ENCODE peak calls at places on chromosomes 13 and 19, in ten cellular contexts. One of them, this sample, is unnamed.

GRCh38 chr13:72341904-72342303 is 385.5 kb downstream of the MZT1 start:
- DNase-seq in astrocyte: no peak
- DNase-seq in cardiac muscle cell: no peak
- DNase-seq in AG10803: no peak
- DNase-seq in activated B cell treated with CpG ODN at 0.5 μM for 24 hours: no peak
- DNase-seq in astrocyte of the cerebellum: no peak
- DNase-seq in cardiac fibroblast: no peak
- DNase-seq in pancreas: no peak
- DNase-seq in fibroblast of pulmonary artery: no peak
- DNase-seq in Panc1: no peak
- DNase-seq in this sample: no peak

GRCh38 chr19:9645466-9645865 is 24.4 kb upstream of the ZNF561 start:
- DNase-seq in astrocyte: no peak
- DNase-seq in cardiac muscle cell: no peak
- DNase-seq in AG10803: no peak
- DNase-seq in activated B cell treated with CpG ODN at 0.5 μM for 24 hours: no peak
- DNase-seq in astrocyte of the cerebellum: no peak
- DNase-seq in cardiac fibroblast: no peak
- DNase-seq in pancreas: no peak
- DNase-seq in fibroblast of pulmonary artery: no peak
- DNase-seq in Panc1: no peak
- DNase-seq in this sample: no peak

GRCh38 chr19:633786-634639 is 676 bp upstream of the POLRMT start:
- DNase-seq in astrocyte: peak; percentile 15
- DNase-seq in cardiac muscle cell: no peak
- DNase-seq in AG10803: no peak
- DNase-seq in activated B cell treated with CpG ODN at 0.5 μM for 24 hours: no peak
- DNase-seq in astrocyte of the cerebellum: no peak
- DNase-seq in cardiac fibroblast: no peak
- DNase-seq in pancreas: no peak
- DNase-seq in fibroblast of pulmonary artery: no peak
- DNase-seq in Panc1: no peak
- DNase-seq in this sample: no peak

GRCh38 chr19:4730740-4731171 is 7.1 kb upstream of the DPP9 start:
- DNase-seq in astrocyte: no peak
- DNase-seq in cardiac muscle cell: no peak
- DNase-seq in AG10803: no peak
- DNase-seq in activated B cell treated with CpG ODN at 0.5 μM for 24 hours: peak; percentile 42
- DNase-seq in astrocyte of the cerebellum: no peak
- DNase-seq in cardiac fibroblast: peak; percentile 23
- DNase-seq in pancreas: no peak
- DNase-seq in fibroblast of pulmonary artery: no peak
- DNase-seq in Panc1: no peak
- DNase-seq in this sample: no peak

GRCh38 chr19:15091918-15092753 is 10.1 kb downstream of the OR1I1 start:
- DNase-seq in astrocyte: peak; percentile 23
- DNase-seq in cardiac muscle cell: peak; percentile 73
- DNase-seq in AG10803: peak; percentile 64
- DNase-seq in activated B cell treated with CpG ODN at 0.5 μM for 24 hours: no peak
- DNase-seq in astrocyte of the cerebellum: peak; percentile 69
- DNase-seq in cardiac fibroblast: peak; percentile 84
- DNase-seq in pancreas: peak; percentile 83
- DNase-seq in fibroblast of pulmonary artery: peak; percentile 82
- DNase-seq in Panc1: no peak
- DNase-seq in this sample: no peak

GRCh38 chr13:40155176-40155575 is 499.7 kb downstream of the COG6 start:
- DNase-seq in astrocyte: no peak
- DNase-seq in cardiac muscle cell: no peak
- DNase-seq in AG10803: no peak
- DNase-seq in activated B cell treated with CpG ODN at 0.5 μM for 24 hours: no peak
- DNase-seq in astrocyte of the cerebellum: no peak
- DNase-seq in cardiac fibroblast: no peak
- DNase-seq in pancreas: no peak
- DNase-seq in fibroblast of pulmonary artery: no peak
- DNase-seq in Panc1: no peak
- DNase-seq in this sample: no peak

GRCh38 chr13:23380534-23380933 is 53.0 kb downstream of the SACS start:
- DNase-seq in astrocyte: no peak
- DNase-seq in cardiac muscle cell: no peak
- DNase-seq in AG10803: peak; percentile 62
- DNase-seq in activated B cell treated with CpG ODN at 0.5 μM for 24 hours: no peak
- DNase-seq in astrocyte of the cerebellum: no peak
- DNase-seq in cardiac fibroblast: peak; percentile 45
- DNase-seq in pancreas: no peak
- DNase-seq in fibroblast of pulmonary artery: peak; percentile 58
- DNase-seq in Panc1: no peak
- DNase-seq in this sample: no peak

GRCh38 chr13:24834902-24835510 is 71.0 kb downstream of the RNF17 start:
- DNase-seq in astrocyte: no peak
- DNase-seq in cardiac muscle cell: no peak
- DNase-seq in AG10803: no peak
- DNase-seq in activated B cell treated with CpG ODN at 0.5 μM for 24 hours: no peak
- DNase-seq in astrocyte of the cerebellum: no peak
- DNase-seq in cardiac fibroblast: no peak
- DNase-seq in pancreas: no peak
- DNase-seq in fibroblast of pulmonary artery: no peak
- DNase-seq in Panc1: no peak
- DNase-seq in this sample: no peak

GRCh38 chr19:20167020-20167644 is at the start of gene ZNF486:
- DNase-seq in astrocyte: peak; percentile 89
- DNase-seq in cardiac muscle cell: peak; percentile 98
- DNase-seq in AG10803: peak; percentile 94
- DNase-seq in activated B cell treated with CpG ODN at 0.5 μM for 24 hours: peak; percentile 80
- DNase-seq in astrocyte of the cerebellum: peak; percentile 87
- DNase-seq in cardiac fibroblast: peak; percentile 96
- DNase-seq in pancreas: peak; percentile 95
- DNase-seq in fibroblast of pulmonary artery: peak; percentile 96
- DNase-seq in Panc1: peak; percentile 72
- DNase-seq in this sample: peak; percentile 97

GRCh38 chr13:47846886-47847285 is 154.2 kb downstream of the SUCLA2 start:
- DNase-seq in astrocyte: no peak
- DNase-seq in cardiac muscle cell: no peak
- DNase-seq in AG10803: no peak
- DNase-seq in activated B cell treated with CpG ODN at 0.5 μM for 24 hours: no peak
- DNase-seq in astrocyte of the cerebellum: no peak
- DNase-seq in cardiac fibroblast: no peak
- DNase-seq in pancreas: no peak
- DNase-seq in fibroblast of pulmonary artery: no peak
- DNase-seq in Panc1: no peak
- DNase-seq in this sample: no peak

GRCh38 chr13:59846845-59847620 is 316.7 kb downstream of the DIAPH3 start:
- DNase-seq in astrocyte: no peak
- DNase-seq in cardiac muscle cell: no peak
- DNase-seq in AG10803: no peak
- DNase-seq in activated B cell treated with CpG ODN at 0.5 μM for 24 hours: no peak
- DNase-seq in astrocyte of the cerebellum: no peak
- DNase-seq in cardiac fibroblast: no peak
- DNase-seq in pancreas: no peak
- DNase-seq in fibroblast of pulmonary artery: no peak
- DNase-seq in Panc1: no peak
- DNase-seq in this sample: no peak

GRCh38 chr19:34274827-34275625 is 20.7 kb downstream of the GARRE1 start:
- DNase-seq in astrocyte: peak; percentile 97
- DNase-seq in cardiac muscle cell: no peak
- DNase-seq in AG10803: peak; percentile 98
- DNase-seq in activated B cell treated with CpG ODN at 0.5 μM for 24 hours: no peak
- DNase-seq in astrocyte of the cerebellum: peak; percentile 90
- DNase-seq in cardiac fibroblast: peak; percentile 92
- DNase-seq in pancreas: no peak
- DNase-seq in fibroblast of pulmonary artery: peak; percentile 94
- DNase-seq in Panc1: no peak
- DNase-seq in this sample: no peak

GRCh38 chr19:46714523-46715106 is 2.3 kb downstream of the PRKD2 start:
- DNase-seq in astrocyte: no peak
- DNase-seq in cardiac muscle cell: no peak
- DNase-seq in AG10803: no peak
- DNase-seq in activated B cell treated with CpG ODN at 0.5 μM for 24 hours: peak; percentile 60
- DNase-seq in astrocyte of the cerebellum: no peak
- DNase-seq in cardiac fibroblast: no peak
- DNase-seq in pancreas: no peak
- DNase-seq in fibroblast of pulmonary artery: no peak
- DNase-seq in Panc1: no peak
- DNase-seq in this sample: no peak

GRCh38 chr19:46715620-46716012 is 1.3 kb downstream of the PRKD2 start:
- DNase-seq in astrocyte: no peak
- DNase-seq in cardiac muscle cell: no peak
- DNase-seq in AG10803: no peak
- DNase-seq in activated B cell treated with CpG ODN at 0.5 μM for 24 hours: no peak
- DNase-seq in astrocyte of the cerebellum: no peak
- DNase-seq in cardiac fibroblast: no peak
- DNase-seq in pancreas: no peak
- DNase-seq in fibroblast of pulmonary artery: no peak
- DNase-seq in Panc1: no peak
- DNase-seq in this sample: no peak

GRCh38 chr19:46717034-46717715 is at the start of gene PRKD2:
- DNase-seq in astrocyte: peak; percentile 67
- DNase-seq in cardiac muscle cell: peak; percentile 89
- DNase-seq in AG10803: peak; percentile 77
- DNase-seq in activated B cell treated with CpG ODN at 0.5 μM for 24 hours: peak; percentile 92
- DNase-seq in astrocyte of the cerebellum: peak; percentile 35
- DNase-seq in cardiac fibroblast: peak; percentile 87
- DNase-seq in pancreas: peak; percentile 89
- DNase-seq in fibroblast of pulmonary artery: peak; percentile 81
- DNase-seq in Panc1: no peak
- DNase-seq in this sample: peak; percentile 75

GRCh38 chr19:46716672-46717033 is 261 bp downstream of the PRKD2 start:
- DNase-seq in astrocyte: no peak
- DNase-seq in cardiac muscle cell: peak; percentile 33
- DNase-seq in AG10803: no peak
- DNase-seq in activated B cell treated with CpG ODN at 0.5 μM for 24 hours: no peak
- DNase-seq in astrocyte of the cerebellum: no peak
- DNase-seq in cardiac fibroblast: no peak
- DNase-seq in pancreas: no peak
- DNase-seq in fibroblast of pulmonary artery: no peak
- DNase-seq in Panc1: no peak
- DNase-seq in this sample: no peak

DNA sequence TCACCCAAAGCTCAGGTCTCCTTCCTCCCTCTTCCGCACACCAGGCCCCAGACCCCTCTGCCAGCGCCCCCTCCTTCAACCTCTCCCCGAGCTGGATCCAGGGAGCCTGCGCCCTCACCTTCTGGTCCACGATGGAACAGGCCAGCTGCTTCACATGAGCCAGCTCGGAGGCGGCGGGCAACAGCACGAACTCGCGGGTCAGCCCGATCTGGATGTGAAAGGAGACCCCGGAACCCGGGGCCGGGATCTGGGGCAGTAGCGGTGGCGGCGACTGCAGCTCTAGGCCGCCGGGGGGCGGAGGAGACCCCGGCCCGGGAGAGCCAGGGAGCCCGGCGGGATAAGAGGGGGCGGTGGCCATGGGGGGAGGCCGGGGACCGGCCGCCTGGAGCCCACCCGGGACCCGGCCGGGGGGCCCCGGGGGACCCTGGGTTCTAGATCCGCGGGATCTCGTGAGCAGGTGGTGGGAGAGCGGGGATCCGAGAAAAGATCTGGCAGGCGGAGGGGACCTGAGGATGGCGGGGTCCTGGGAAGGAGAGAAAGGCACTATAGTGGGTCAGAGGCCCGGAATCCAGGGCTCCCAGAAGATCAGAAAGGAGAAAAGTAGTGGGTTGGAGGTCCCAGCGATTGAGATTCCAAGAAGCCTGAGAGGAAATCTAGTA is 772 bp downstream of the PRKD2 start:
- DNase-seq in astrocyte: no peak
- DNase-seq in cardiac muscle cell: peak; percentile 61
- DNase-seq in AG10803: no peak
- DNase-seq in activated B cell treated with CpG ODN at 0.5 μM for 24 hours: no peak
- DNase-seq in astrocyte of the cerebellum: no peak
- DNase-seq in cardiac fibroblast: no peak
- DNase-seq in pancreas: no peak
- DNase-seq in fibroblast of pulmonary artery: no peak
- DNase-seq in Panc1: no peak
- DNase-seq in this sample: no peak
- TF ChIP-seq CTCF in astrocyte: no peak
- TF ChIP-seq CTCF in cardiac muscle cell: no peak
- TF ChIP-seq CTCF in AG10803: no peak
- TF ChIP-seq CTCF in activated B cell treated with CpG ODN at 0.5 μM for 24 hours: no peak
- TF ChIP-seq CTCF in astrocyte of the cerebellum: no peak
- TF ChIP-seq CTCF in cardiac fibroblast: no peak
- TF ChIP-seq CTCF in pancreas: no peak
- TF ChIP-seq CTCF in fibroblast of pulmonary artery: no peak
- TF ChIP-seq CTCF in Panc1: no peak
- TF ChIP-seq CTCF in this sample: no peak

GRCh38 chr13:85197431-85197830 is 601.8 kb downstream of the SLITRK6 start:
- DNase-seq in astrocyte: no peak
- DNase-seq in cardiac muscle cell: no peak
- DNase-seq in AG10803: no peak
- DNase-seq in activated B cell treated with CpG ODN at 0.5 μM for 24 hours: no peak
- DNase-seq in astrocyte of the cerebellum: no peak
- DNase-seq in cardiac fibroblast: peak; percentile 0
- DNase-seq in pancreas: no peak
- DNase-seq in fibroblast of pulmonary artery: peak; percentile 78
- DNase-seq in Panc1: no peak
- DNase-seq in this sample: no peak
- TF ChIP-seq CTCF in astrocyte: no peak
- TF ChIP-seq CTCF in cardiac muscle cell: no peak
- TF ChIP-seq CTCF in AG10803: no peak
- TF ChIP-seq CTCF in activated B cell treated with CpG ODN at 0.5 μM for 24 hours: no peak
- TF ChIP-seq CTCF in astrocyte of the cerebellum: no peak
- TF ChIP-seq CTCF in cardiac fibroblast: no peak
- TF ChIP-seq CTCF in pancreas: no peak
- TF ChIP-seq CTCF in fibroblast of pulmonary artery: no peak
- TF ChIP-seq CTCF in Panc1: no peak
- TF ChIP-seq CTCF in this sample: no peak

GRCh38 chr13:84571264-84571663 is 689.0 kb upstream of the SLITRK1 start:
- DNase-seq in astrocyte: no peak
- DNase-seq in cardiac muscle cell: no peak
- DNase-seq in AG10803: no peak
- DNase-seq in activated B cell treated with CpG ODN at 0.5 μM for 24 hours: no peak
- DNase-seq in astrocyte of the cerebellum: no peak
- DNase-seq in cardiac fibroblast: no peak
- DNase-seq in pancreas: no peak
- DNase-seq in fibroblast of pulmonary artery: no peak
- DNase-seq in Panc1: no peak
- DNase-seq in this sample: no peak

GRCh38 chr13:84570831-84571230 is 688.6 kb upstream of the SLITRK1 start:
- DNase-seq in astrocyte: peak; percentile 22
- DNase-seq in cardiac muscle cell: no peak
- DNase-seq in AG10803: no peak
- DNase-seq in activated B cell treated with CpG ODN at 0.5 μM for 24 hours: no peak
- DNase-seq in astrocyte of the cerebellum: no peak
- DNase-seq in cardiac fibroblast: no peak
- DNase-seq in pancreas: no peak
- DNase-seq in fibroblast of pulmonary artery: no peak
- DNase-seq in Panc1: no peak
- DNase-seq in this sample: no peak

GRCh38 chr13:84574851-84575250 is 692.6 kb upstream of the SLITRK1 start:
- DNase-seq in astrocyte: peak; percentile 12
- DNase-seq in cardiac muscle cell: no peak
- DNase-seq in AG10803: peak; percentile 21
- DNase-seq in activated B cell treated with CpG ODN at 0.5 μM for 24 hours: no peak
- DNase-seq in astrocyte of the cerebellum: peak; percentile 15
- DNase-seq in cardiac fibroblast: peak; percentile 21
- DNase-seq in pancreas: no peak
- DNase-seq in fibroblast of pulmonary artery: peak; percentile 51
- DNase-seq in Panc1: no peak
- DNase-seq in this sample: no peak
- TF ChIP-seq CTCF in astrocyte: peak; percentile 25
- TF ChIP-seq CTCF in cardiac muscle cell: peak; percentile 41
- TF ChIP-seq CTCF in AG10803: peak; percentile 52
- TF ChIP-seq CTCF in activated B cell treated with CpG ODN at 0.5 μM for 24 hours: no peak
- TF ChIP-seq CTCF in astrocyte of the cerebellum: peak; percentile 47
- TF ChIP-seq CTCF in cardiac fibroblast: peak; percentile 31
- TF ChIP-seq CTCF in pancreas: no peak
- TF ChIP-seq CTCF in fibroblast of pulmonary artery: peak; percentile 51
- TF ChIP-seq CTCF in Panc1: peak; percentile 6
- TF ChIP-seq CTCF in this sample: no peak

GRCh38 chr13:112587767-112588489 is at the start of gene TUBGCP3:
- DNase-seq in astrocyte: peak; percentile 60
- DNase-seq in cardiac muscle cell: peak; percentile 90
- DNase-seq in AG10803: peak; percentile 81
- DNase-seq in activated B cell treated with CpG ODN at 0.5 μM for 24 hours: peak; percentile 76
- DNase-seq in astrocyte of the cerebellum: peak; percentile 45
- DNase-seq in cardiac fibroblast: peak; percentile 86
- DNase-seq in pancreas: peak; percentile 84
- DNase-seq in fibroblast of pulmonary artery: peak; percentile 84
- DNase-seq in Panc1: no peak
- DNase-seq in this sample: no peak
- TF ChIP-seq CTCF in astrocyte: no peak
- TF ChIP-seq CTCF in cardiac muscle cell: no peak
- TF ChIP-seq CTCF in AG10803: no peak
- TF ChIP-seq CTCF in activated B cell treated with CpG ODN at 0.5 μM for 24 hours: no peak
- TF ChIP-seq CTCF in astrocyte of the cerebellum: peak; percentile 11
- TF ChIP-seq CTCF in cardiac fibroblast: no peak
- TF ChIP-seq CTCF in pancreas: no peak
- TF ChIP-seq CTCF in fibroblast of pulmonary artery: no peak
- TF ChIP-seq CTCF in Panc1: no peak
- TF ChIP-seq CTCF in this sample: no peak